ENCODE peak calls at places on chromosome 2, in nine cellular contexts. One of them, this sample, is unnamed.
A peak's percentile ranks its signal among the peaks of the same experiment; 100 is the strongest.

GRCh38 chr2:113166187-113166645 is 7.6 kb upstream of the PSD4 start:
- DNase-seq in ovary: no peak
- DNase-seq in IMR-90: no peak
- DNase-seq in GM12891: no peak
- DNase-seq in HCT116: no peak
- DNase-seq in Peyer's patch: peak; percentile 22
- DNase-seq in gastrocnemius medialis: no peak
- DNase-seq in prostate gland: no peak
- DNase-seq in H1: no peak
- DNase-seq in this sample: no peak

GRCh38 chr2:38394041-38394440 is 17.0 kb upstream of the ATL2 start:
- DNase-seq in GM12891: no peak
- DNase-seq in ovary: no peak
- DNase-seq in H1: no peak
- DNase-seq in IMR-90: no peak
- DNase-seq in prostate gland: no peak
- DNase-seq in gastrocnemius medialis: no peak
- DNase-seq in HCT116: no peak
- DNase-seq in Peyer's patch: no peak
- DNase-seq in this sample: no peak

GRCh38 chr2:109289823-109290222 is 160.8 kb downstream of the SH3RF3 start:
- DNase-seq in GM12891: no peak
- DNase-seq in gastrocnemius medialis: no peak
- DNase-seq in prostate gland: no peak
- DNase-seq in H1: no peak
- DNase-seq in IMR-90: no peak
- DNase-seq in HCT116: no peak
- DNase-seq in Peyer's patch: no peak
- DNase-seq in ovary: no peak
- DNase-seq in this sample: no peak

GRCh38 chr2:174059178-174059874 is 94.2 kb upstream of the SP3 start:
- DNase-seq in GM12891: no peak
- DNase-seq in H1: no peak
- DNase-seq in gastrocnemius medialis: no peak
- DNase-seq in HCT116: no peak
- DNase-seq in Peyer's patch: no peak
- DNase-seq in prostate gland: no peak
- DNase-seq in ovary: no peak
- DNase-seq in IMR-90: peak; percentile 93
- DNase-seq in this sample: no peak

GRCh38 chr2:134718956-134719814 is at the start of gene TMEM163:
- DNase-seq in gastrocnemius medialis: no peak
- DNase-seq in Peyer's patch: no peak
- DNase-seq in GM12891: peak; percentile 71
- DNase-seq in HCT116: no peak
- DNase-seq in ovary: peak; percentile 37
- DNase-seq in H1: peak; percentile 66
- DNase-seq in prostate gland: no peak
- DNase-seq in IMR-90: no peak
- DNase-seq in this sample: no peak

GRCh38 chr2:23803275-23803964 is 123.5 kb downstream of the ATAD2B start:
- DNase-seq in HCT116: no peak
- DNase-seq in GM12891: no peak
- DNase-seq in ovary: no peak
- DNase-seq in prostate gland: no peak
- DNase-seq in gastrocnemius medialis: no peak
- DNase-seq in IMR-90: peak; percentile 79
- DNase-seq in H1: no peak
- DNase-seq in Peyer's patch: no peak
- DNase-seq in this sample: no peak

GRCh38 chr2:50769416-50769815 is 262.5 kb downstream of the NRXN1 start:
- DNase-seq in H1: no peak
- DNase-seq in IMR-90: no peak
- DNase-seq in Peyer's patch: no peak
- DNase-seq in prostate gland: no peak
- DNase-seq in gastrocnemius medialis: no peak
- DNase-seq in GM12891: no peak
- DNase-seq in ovary: no peak
- DNase-seq in HCT116: no peak
- DNase-seq in this sample: no peak

GRCh38 chr2:150916997-150917396 is 344.7 kb downstream of the RBM43 start:
- DNase-seq in Peyer's patch: no peak
- DNase-seq in H1: no peak
- DNase-seq in prostate gland: no peak
- DNase-seq in HCT116: no peak
- DNase-seq in gastrocnemius medialis: no peak
- DNase-seq in GM12891: no peak
- DNase-seq in IMR-90: peak; percentile 37
- DNase-seq in ovary: no peak
- DNase-seq in this sample: no peak

GRCh38 chr2:43009448-43009847 is 217.0 kb downstream of the ZFP36L2 start:
- DNase-seq in Peyer's patch: no peak
- DNase-seq in H1: no peak
- DNase-seq in IMR-90: no peak
- DNase-seq in gastrocnemius medialis: no peak
- DNase-seq in ovary: no peak
- DNase-seq in HCT116: no peak
- DNase-seq in prostate gland: no peak
- DNase-seq in GM12891: no peak
- DNase-seq in this sample: no peak

GRCh38 chr2:3242747-3243369 is 134.8 kb downstream of the EIPR1 start:
- DNase-seq in prostate gland: no peak
- DNase-seq in H1: no peak
- DNase-seq in IMR-90: peak; percentile 27
- DNase-seq in HCT116: no peak
- DNase-seq in ovary: no peak
- DNase-seq in gastrocnemius medialis: no peak
- DNase-seq in GM12891: no peak
- DNase-seq in Peyer's patch: no peak
- DNase-seq in this sample: no peak

GRCh38 chr2:128565441-128565840 is 246.8 kb upstream of the HS6ST1 start:
- DNase-seq in gastrocnemius medialis: no peak
- DNase-seq in ovary: no peak
- DNase-seq in IMR-90: no peak
- DNase-seq in GM12891: no peak
- DNase-seq in prostate gland: no peak
- DNase-seq in Peyer's patch: no peak
- DNase-seq in HCT116: no peak
- DNase-seq in H1: no peak
- DNase-seq in this sample: no peak

GRCh38 chr2:85753525-85754312 is at the start of gene ATOH8:
- DNase-seq in GM12891: peak; percentile 62
- DNase-seq in Peyer's patch: peak; percentile 74
- DNase-seq in IMR-90: peak; percentile 67
- DNase-seq in HCT116: no peak
- DNase-seq in gastrocnemius medialis: peak; percentile 75
- DNase-seq in ovary: peak; percentile 80
- DNase-seq in H1: peak; percentile 82
- DNase-seq in prostate gland: peak; percentile 72
- DNase-seq in this sample: no peak
- TF ChIP-seq POLR2A in GM12891: no peak
- TF ChIP-seq POLR2A in Peyer's patch: no peak
- TF ChIP-seq POLR2A in IMR-90: peak; percentile 56
- TF ChIP-seq POLR2A in HCT116: no peak
- TF ChIP-seq POLR2A in gastrocnemius medialis: peak; percentile 78
- TF ChIP-seq POLR2A in ovary: no peak
- TF ChIP-seq POLR2A in H1: no peak
- TF ChIP-seq POLR2A in prostate gland: peak; percentile 20
- TF ChIP-seq POLR2A in this sample: no peak

GRCh38 chr2:144495227-144495933 is 24.5 kb downstream of the ZEB2 start:
- DNase-seq in HCT116: no peak
- DNase-seq in H1: no peak
- DNase-seq in Peyer's patch: no peak
- DNase-seq in gastrocnemius medialis: no peak
- DNase-seq in ovary: no peak
- DNase-seq in GM12891: no peak
- DNase-seq in prostate gland: no peak
- DNase-seq in IMR-90: no peak
- DNase-seq in this sample: no peak

GRCh38 chr2:144500567-144500966 is 19.4 kb downstream of the ZEB2 start:
- DNase-seq in GM12891: no peak
- DNase-seq in prostate gland: no peak
- DNase-seq in H1: no peak
- DNase-seq in HCT116: no peak
- DNase-seq in Peyer's patch: no peak
- DNase-seq in IMR-90: no peak
- DNase-seq in gastrocnemius medialis: no peak
- DNase-seq in ovary: no peak
- DNase-seq in this sample: no peak

GRCh38 chr2:144498215-144498614 is 21.7 kb downstream of the ZEB2 start:
- DNase-seq in H1: no peak
- DNase-seq in prostate gland: no peak
- DNase-seq in HCT116: no peak
- DNase-seq in ovary: no peak
- DNase-seq in IMR-90: no peak
- DNase-seq in Peyer's patch: no peak
- DNase-seq in gastrocnemius medialis: no peak
- DNase-seq in GM12891: no peak
- DNase-seq in this sample: no peak

GRCh38 chr2:144496067-144496466 is 23.9 kb downstream of the ZEB2 start:
- DNase-seq in IMR-90: no peak
- DNase-seq in prostate gland: no peak
- DNase-seq in H1: no peak
- DNase-seq in Peyer's patch: no peak
- DNase-seq in GM12891: no peak
- DNase-seq in gastrocnemius medialis: no peak
- DNase-seq in HCT116: no peak
- DNase-seq in ovary: no peak
- DNase-seq in this sample: no peak

GRCh38 chr2:144496660-144497598 is 23.0 kb downstream of the ZEB2 start:
- DNase-seq in ovary: no peak
- DNase-seq in prostate gland: no peak
- DNase-seq in gastrocnemius medialis: no peak
- DNase-seq in GM12891: no peak
- DNase-seq in Peyer's patch: no peak
- DNase-seq in IMR-90: no peak
- DNase-seq in H1: no peak
- DNase-seq in HCT116: no peak
- DNase-seq in this sample: no peak
- TF ChIP-seq POLR2A in ovary: no peak
- TF ChIP-seq POLR2A in prostate gland: no peak
- TF ChIP-seq POLR2A in gastrocnemius medialis: no peak
- TF ChIP-seq POLR2A in GM12891: no peak
- TF ChIP-seq POLR2A in Peyer's patch: no peak
- TF ChIP-seq POLR2A in IMR-90: no peak
- TF ChIP-seq POLR2A in H1: no peak
- TF ChIP-seq POLR2A in HCT116: no peak
- TF ChIP-seq POLR2A in this sample: no peak

GRCh38 chr2:137233091-137233490 is 467.7 kb downstream of the THSD7B start:
- DNase-seq in GM12891: no peak
- DNase-seq in Peyer's patch: no peak
- DNase-seq in HCT116: no peak
- DNase-seq in gastrocnemius medialis: no peak
- DNase-seq in prostate gland: no peak
- DNase-seq in IMR-90: no peak
- DNase-seq in ovary: no peak
- DNase-seq in H1: no peak
- DNase-seq in this sample: no peak

GRCh38 chr2:137237055-137237454 is 471.7 kb downstream of the THSD7B start:
- DNase-seq in Peyer's patch: no peak
- DNase-seq in prostate gland: no peak
- DNase-seq in H1: no peak
- DNase-seq in IMR-90: no peak
- DNase-seq in HCT116: no peak
- DNase-seq in GM12891: no peak
- DNase-seq in ovary: no peak
- DNase-seq in gastrocnemius medialis: no peak
- DNase-seq in this sample: no peak

GRCh38 chr2:137228566-137228965 is 463.2 kb downstream of the THSD7B start:
- DNase-seq in Peyer's patch: no peak
- DNase-seq in GM12891: no peak
- DNase-seq in ovary: no peak
- DNase-seq in IMR-90: no peak
- DNase-seq in gastrocnemius medialis: no peak
- DNase-seq in HCT116: no peak
- DNase-seq in prostate gland: no peak
- DNase-seq in H1: no peak
- DNase-seq in this sample: no peak

GRCh38 chr2:137229834-137230233 is 464.5 kb downstream of the THSD7B start:
- DNase-seq in prostate gland: no peak
- DNase-seq in H1: no peak
- DNase-seq in HCT116: no peak
- DNase-seq in ovary: no peak
- DNase-seq in gastrocnemius medialis: no peak
- DNase-seq in GM12891: no peak
- DNase-seq in Peyer's patch: no peak
- DNase-seq in IMR-90: no peak
- DNase-seq in this sample: no peak

GRCh38 chr2:137231616-137232015 is 466.3 kb downstream of the THSD7B start:
- DNase-seq in prostate gland: no peak
- DNase-seq in ovary: no peak
- DNase-seq in gastrocnemius medialis: no peak
- DNase-seq in H1: no peak
- DNase-seq in GM12891: no peak
- DNase-seq in Peyer's patch: no peak
- DNase-seq in HCT116: no peak
- DNase-seq in IMR-90: no peak
- DNase-seq in this sample: no peak
- TF ChIP-seq POLR2A in prostate gland: no peak
- TF ChIP-seq POLR2A in ovary: no peak
- TF ChIP-seq POLR2A in gastrocnemius medialis: no peak
- TF ChIP-seq POLR2A in H1: no peak
- TF ChIP-seq POLR2A in GM12891: no peak
- TF ChIP-seq POLR2A in Peyer's patch: no peak
- TF ChIP-seq POLR2A in HCT116: no peak
- TF ChIP-seq POLR2A in IMR-90: no peak
- TF ChIP-seq POLR2A in this sample: no peak

GRCh38 chr2:101779652-101780051 is 82.1 kb downstream of the MAP4K4 start:
- DNase-seq in prostate gland: no peak
- DNase-seq in HCT116: no peak
- DNase-seq in H1: no peak
- DNase-seq in GM12891: no peak
- DNase-seq in gastrocnemius medialis: no peak
- DNase-seq in ovary: no peak
- DNase-seq in Peyer's patch: no peak
- DNase-seq in IMR-90: no peak
- DNase-seq in this sample: no peak
- TF ChIP-seq POLR2A in prostate gland: no peak
- TF ChIP-seq POLR2A in HCT116: no peak
- TF ChIP-seq POLR2A in H1: no peak
- TF ChIP-seq POLR2A in GM12891: no peak
- TF ChIP-seq POLR2A in gastrocnemius medialis: no peak
- TF ChIP-seq POLR2A in ovary: no peak
- TF ChIP-seq POLR2A in Peyer's patch: no peak
- TF ChIP-seq POLR2A in IMR-90: no peak
- TF ChIP-seq POLR2A in this sample: no peak

This sample was measured in esophagus squamous epithelium.